ENCODE peak calls at places on chromosomes 1 and 21, in nine cellular contexts. C is GM23248; N is A549; B is effector memory CD4-positive, alpha-beta T cell; U is PC-3; S is OCI-LY7; D is aorta; Z is thoracic aorta; X is cardiac muscle cell. A is an unnamed sample. For H3K4me1, the result is how much of the 10 kb centered on the place peaks cover.

GRCh38 chr21:27464643-27465042 is 497.8 kb upstream of the ADAMTS5 start:
- DNase-seq in Z (no peak), S (no peak), N (no peak), U (peak), X (no peak), D (no peak), B (no peak), C (peak), A (no peak)

GRCh38 chr1:76237201-76237600 is 162.7 kb downstream of the ST6GALNAC3 start:
- DNase-seq in D (no peak), N (no peak), X (no peak), C (no peak), S (no peak), Z (no peak), B (no peak), U (no peak), A (no peak)

GRCh38 chr1:85411567-85412312 is 53.2 kb downstream of the DDAH1 start:
- DNase-seq in S (no peak), U (no peak), Z (no peak), C (peak), D (no peak), N (no peak), X (no peak), B (no peak), A (no peak)

GRCh38 chr1:31243451-31244286 is 4.0 kb upstream of the NKAIN1 start:
- DNase-seq in Z (no peak), N (no peak), B (no peak), S (no peak), D (no peak), X (peak), U (no peak), C (peak), A (no peak)

GRCh38 chr1:77220687-77221463 is 1.6 kb upstream of the PIGK start:
- DNase-seq in U (peak), Z (no peak), B (no peak), S (no peak), C (peak), X (peak), N (no peak), D (no peak), A (no peak)

GRCh38 chr1:211897011-211897410 is 66.4 kb upstream of the LPGAT1 start:
- DNase-seq in X (no peak), Z (no peak), S (no peak), D (no peak), N (no peak), C (no peak), B (no peak), U (peak), A (no peak)

GRCh38 chr1:93635614-93636543 is 45.8 kb downstream of the BCAR3 start:
- DNase-seq in X (no peak), B (no peak), S (no peak), N (no peak), U (no peak), Z (no peak), D (no peak), C (no peak), A (peak)

GRCh38 chr1:41655632-41656031 is 171.1 kb upstream of the EDN2 start:
- DNase-seq in D (no peak), U (no peak), X (no peak), Z (no peak), C (no peak), S (no peak), B (no peak), N (no peak), A (no peak)

GRCh38 chr1:217027403-217028080 is 304.3 kb upstream of the ESRRG start:
- DNase-seq in C (no peak), U (peak), B (no peak), N (no peak), Z (no peak), D (no peak), X (no peak), S (peak), A (no peak)

GRCh38 chr1:54289061-54289938 is 89.3 kb downstream of the MRPL37 start:
- DNase-seq in Z (no peak), U (no peak), N (no peak), X (no peak), C (peak), S (no peak), D (no peak), B (no peak), A (no peak)

GRCh38 chr1:54290443-54291184 is 90.6 kb downstream of the MRPL37 start:
- DNase-seq in C (peak), X (peak), S (no peak), B (no peak), N (no peak), D (no peak), Z (peak), U (no peak), A (no peak)

GRCh38 chr1:54291276-54292014 is 91.5 kb downstream of the MRPL37 start:
- DNase-seq in B (no peak), U (no peak), C (no peak), D (no peak), X (no peak), S (no peak), Z (no peak), N (no peak), A (no peak)

GRCh38 chr1:54287821-54288220 is 87.9 kb downstream of the MRPL37 start:
- DNase-seq in D (no peak), S (no peak), U (no peak), C (peak), N (no peak), Z (peak), X (peak), B (no peak), A (no peak)

GRCh38 chr1:54289939-54290233 is 89.9 kb downstream of the MRPL37 start:
- DNase-seq in S (no peak), C (peak), Z (no peak), U (no peak), D (no peak), B (no peak), X (no peak), N (no peak), A (no peak)
- H3K4me1 ChIP-seq in S (under half), C (under half), Z (half or more), U (under half), D (under half), B (under half), X (half or more), N (under half), A (under half)

GRCh38 chr1:229536982-229537381 is 21.5 kb downstream of the ABCB10 start:
- DNase-seq in D (no peak), X (no peak), Z (no peak), U (no peak), B (no peak), C (no peak), S (no peak), N (no peak), A (no peak)
- H3K4me3 ChIP-seq in D (no peak), X (no peak), Z (no peak), U (no peak), B (no peak), C (no peak), S (no peak), N (no peak), A (no peak)

DNA sequence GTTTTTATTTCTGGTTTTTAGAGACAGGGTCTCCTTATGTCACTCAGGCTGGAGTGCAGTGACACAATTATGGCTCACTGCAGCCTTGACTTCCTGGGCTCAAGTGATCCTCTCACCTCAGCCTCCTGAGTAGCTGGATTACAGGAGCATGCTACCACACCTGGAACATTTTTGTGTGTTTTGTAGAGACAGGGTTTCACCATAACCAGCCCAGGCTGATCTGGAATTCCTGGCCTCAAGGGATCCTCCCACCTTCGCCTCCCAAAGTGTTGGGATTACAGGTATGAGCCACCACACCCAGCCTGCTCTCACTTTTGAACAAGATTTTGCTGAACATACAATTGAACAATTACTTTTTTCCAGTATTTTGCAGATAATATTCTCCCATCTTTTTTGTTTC is 24.0 kb upstream of the HYI start:
- DNase-seq in N (no peak), B (no peak), X (no peak), S (no peak), U (peak), Z (no peak), C (no peak), D (no peak), A (no peak)
- H3K4me1 ChIP-seq in N (under half), B (under half), X (under half), S (under half), U (half or more), Z (under half), C (under half), D (under half), A (under half)

GRCh38 chr1:37033355-37034291 is 692 bp downstream of the GRIK3 start:
- DNase-seq in B (no peak), N (no peak), D (no peak), S (no peak), C (peak), X (no peak), Z (no peak), U (no peak), A (no peak)

GRCh38 chr1:37031871-37032270 is 2.4 kb downstream of the GRIK3 start:
- DNase-seq in B (no peak), N (no peak), U (no peak), C (no peak), S (no peak), D (no peak), Z (no peak), X (no peak), A (no peak)

GRCh38 chr1:37034301-37035013 is at the start of gene GRIK3:
- DNase-seq in S (peak), B (no peak), N (no peak), D (no peak), U (no peak), X (no peak), Z (no peak), C (peak), A (no peak)

GRCh38 chr1:37031419-37031818 is 2.9 kb downstream of the GRIK3 start:
- DNase-seq in S (no peak), N (no peak), Z (no peak), U (no peak), X (no peak), D (no peak), B (no peak), C (no peak), A (no peak)

GRCh38 chr1:37032660-37033354 is 1.5 kb downstream of the GRIK3 start:
- DNase-seq in B (no peak), D (no peak), Z (no peak), U (no peak), N (no peak), C (peak), S (no peak), X (no peak), A (no peak)
- H3K4me3 ChIP-seq in B (no peak), D (no peak), Z (no peak), U (no peak), N (no peak), C (no peak), S (peak), X (peak), A (no peak)

DNA sequence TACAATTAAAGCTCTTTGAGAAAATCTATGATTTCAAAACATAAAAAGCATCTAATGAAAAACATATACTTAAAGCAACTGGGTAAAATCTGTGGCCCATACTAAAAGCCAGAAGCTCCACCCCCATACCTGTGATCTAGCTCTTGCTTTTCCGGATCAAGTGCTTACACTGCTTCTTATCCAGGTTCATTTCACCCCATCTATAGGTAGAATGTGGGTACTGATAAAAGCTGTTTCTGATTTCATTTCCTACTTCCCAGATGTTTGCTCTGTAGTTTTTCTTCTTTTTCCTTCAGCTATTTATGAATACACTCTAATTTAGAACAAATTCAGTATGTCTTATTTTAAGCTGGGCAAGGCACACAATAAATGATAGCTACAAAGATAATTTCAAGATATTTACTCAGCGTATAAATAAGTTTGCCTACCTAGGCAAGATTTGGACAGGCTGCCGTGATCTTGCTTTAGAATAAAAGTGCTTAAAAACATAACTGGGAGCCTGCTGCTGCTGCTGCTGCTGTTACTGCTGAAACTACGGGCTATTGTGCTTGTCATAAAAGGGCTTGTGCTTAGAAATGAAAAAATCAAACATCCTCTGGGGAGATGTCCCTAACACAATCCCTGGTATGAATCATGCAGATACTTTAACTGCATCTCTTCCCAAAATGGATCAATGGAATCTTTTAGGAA is 2.1 kb downstream of the SIPA1L2 start:
- DNase-seq in B (no peak), N (peak), U (peak), D (no peak), S (peak), C (peak), X (peak), Z (no peak), A (no peak)
- H3K4me1 ChIP-seq in B (under half), N (under half), U (under half), D (under half), S (half or more), C (under half), X (under half), Z (under half), A (under half)

GRCh38 chr1:145720556-145720877 is 1.2 kb downstream of the CD160 start:
- DNase-seq in Z (no peak), U (peak), N (no peak), S (no peak), X (peak), C (peak), D (no peak), B (no peak), A (peak)
- H3K4me3 ChIP-seq in Z (peak), U (peak), N (peak), S (no peak), X (no peak), C (peak), D (no peak), B (no peak), A (peak)

GRCh38 chr21:15743593-15743992 is 13.8 kb downstream of the USP25 start:
- DNase-seq in B (no peak), D (no peak), N (no peak), S (no peak), C (no peak), U (no peak), Z (no peak), X (no peak), A (no peak)

GRCh38 chr21:15742052-15742451 is 12.3 kb downstream of the USP25 start:
- DNase-seq in X (peak), U (no peak), S (no peak), B (no peak), C (no peak), D (no peak), Z (no peak), N (no peak), A (peak)

GRCh38 chr21:15741510-15741909 is 11.7 kb downstream of the USP25 start:
- DNase-seq in B (no peak), C (peak), U (peak), D (no peak), N (no peak), S (no peak), X (peak), Z (no peak), A (no peak)

GRCh38 chr21:15742694-15743093 is 12.9 kb downstream of the USP25 start:
- DNase-seq in U (no peak), N (no peak), S (no peak), B (no peak), X (no peak), Z (no peak), C (no peak), D (no peak), A (no peak)

GRCh38 chr21:15740383-15740782 is 10.6 kb downstream of the USP25 start:
- DNase-seq in C (no peak), D (no peak), U (no peak), B (no peak), S (no peak), N (no peak), Z (no peak), X (no peak), A (no peak)
- H3K4me1 ChIP-seq in C (under half), D (under half), U (under half), B (under half), S (under half), N (half or more), Z (under half), X (under half), A (under half)

DNA sequence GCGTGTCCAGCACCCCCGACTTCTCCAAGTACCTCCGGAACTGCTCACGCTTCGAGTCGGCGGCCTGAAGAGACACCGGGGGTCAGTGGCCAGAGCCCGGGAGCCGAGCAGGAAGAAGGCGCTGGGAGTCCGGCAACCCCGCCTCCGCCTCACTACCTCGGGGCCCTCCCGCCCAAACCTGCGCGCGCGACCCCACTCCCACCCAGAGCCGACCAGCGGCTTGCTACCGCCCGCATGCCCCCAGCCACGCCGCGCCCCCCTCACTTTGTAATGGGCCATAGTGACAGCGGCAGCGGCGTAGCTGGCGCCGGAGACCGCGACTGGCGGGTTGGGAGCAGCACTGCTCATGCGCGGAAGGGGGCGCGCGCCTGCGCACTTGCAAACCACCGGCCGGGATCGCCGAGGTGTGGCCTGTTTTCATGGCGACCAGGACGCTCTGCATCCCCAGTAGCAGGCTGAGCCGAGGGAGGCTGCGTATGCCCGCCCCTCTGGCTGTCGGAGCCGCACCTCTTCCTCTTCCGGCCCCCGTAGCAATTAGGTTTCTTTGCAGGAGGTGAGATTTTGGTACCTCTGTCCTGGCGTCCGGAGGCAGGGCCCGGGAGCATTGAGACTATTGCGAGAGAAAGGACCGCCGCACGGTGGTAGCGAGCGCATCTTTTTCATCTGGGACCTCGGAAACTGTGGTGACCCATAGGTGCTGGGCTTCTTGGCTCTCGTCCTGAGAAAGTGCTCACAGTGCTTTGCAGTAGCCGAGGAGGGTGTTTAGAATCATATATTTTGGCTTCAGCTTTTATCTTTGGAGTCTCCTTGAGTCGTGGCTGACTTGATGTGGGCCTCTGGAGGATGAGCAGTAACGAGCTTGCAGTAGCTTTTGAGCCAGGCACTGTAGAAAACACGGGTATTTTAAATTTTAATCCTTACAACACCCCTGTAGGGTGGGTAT is at the start of gene MYCBP:
- DNase-seq in N (peak), X (peak), B (peak), D (peak), Z (peak), S (peak), C (peak), U (peak), A (peak)
- H3K4me3 ChIP-seq in N (peak), X (peak), B (peak), D (peak), Z (peak), S (peak), C (peak), U (peak), A (peak)

A was measured in SJSA1.